ENCODE peak calls at places on chromosomes 4 and X, in four cellular contexts. T is HCT116, K is HepG2, Q is K562. G is an unnamed sample.

GRCh38 chrX:29281078-29281742 is 694.0 kb downstream of the IL1RAPL1 start:
- DNase-seq in Q (no peak), T (no peak), K (peak; percentile 0), G (no peak)

GRCh38 chr4:2401610-2401983 is 16.8 kb downstream of the ZFYVE28 start:
- DNase-seq in T (no peak), K (no peak), Q (no peak), G (no peak)

GRCh38 chr4:7322166-7322991 is 112.4 kb downstream of the PSAPL1 start:
- DNase-seq in T (no peak), K (no peak), Q (no peak), G (no peak)

GRCh38 chrX:51608766-51609165 is 9.9 kb downstream of the CENPVL3 start:
- DNase-seq in T (no peak), Q (no peak), K (no peak), G (no peak)

GRCh38 chr4:98669577-98669976 is 11.2 kb upstream of the TSPAN5 start:
- DNase-seq in T (no peak), K (no peak), Q (no peak), G (no peak)

GRCh38 chr4:4408132-4408523 is 21.2 kb downstream of the NSG1 start:
- DNase-seq in Q (no peak), K (no peak), T (no peak), G (no peak)

GRCh38 chrX:112645774-112646173 is 34.0 kb downstream of the LHFPL1 start:
- DNase-seq in K (no peak), T (no peak), Q (no peak), G (no peak)

GRCh38 chrX:118498351-118498750 is 2.7 kb downstream of the DOCK11 start:
- DNase-seq in Q (no peak), K (no peak), T (no peak), G (no peak)

GRCh38 chr4:123564758-123565346 is 168.3 kb downstream of the SPRY1 start:
- DNase-seq in T (peak; percentile 75), Q (peak; percentile 74), K (peak; percentile 92), G (peak; percentile 41)

GRCh38 chr4:41822326-41822725 is 73.8 kb upstream of the PHOX2B start:
- DNase-seq in T (no peak), Q (no peak), K (no peak), G (no peak)

GRCh38 chr4:151667025-151667424 is 93.8 kb downstream of the GATB start:
- DNase-seq in T (no peak), K (no peak), Q (no peak), G (no peak)

GRCh38 chr4:114041117-114041475 is 61.6 kb upstream of the ARSJ start:
- DNase-seq in Q (no peak), K (no peak), T (no peak), G (no peak)

DNA sequence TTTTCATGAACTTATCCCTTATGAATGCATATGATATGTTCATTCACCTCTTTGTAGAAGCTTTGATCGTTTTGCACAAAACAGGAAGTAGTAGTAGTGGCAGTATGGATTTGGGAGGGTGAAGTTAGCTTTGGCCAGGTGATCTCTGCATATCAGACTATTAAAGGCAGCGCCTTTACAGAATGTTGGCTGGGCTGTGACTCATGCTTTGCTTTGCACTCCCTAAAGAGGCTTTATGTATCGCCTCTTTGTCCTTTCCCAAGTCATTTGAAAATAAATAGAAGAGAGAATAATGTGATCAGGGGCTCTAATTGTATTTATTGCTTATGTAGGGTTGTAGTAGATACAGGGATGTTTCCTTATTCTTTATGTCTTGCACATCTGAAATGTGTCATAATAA is 50.4 kb downstream of the SHROOM3 start:
- DNase-seq in Q (no peak), K (peak; percentile 9), T (peak; percentile 62), G (no peak)
- TF ChIP-seq FOSL1 in Q (no peak), K (no peak), T (peak; percentile 55), G (no peak)

DNA sequence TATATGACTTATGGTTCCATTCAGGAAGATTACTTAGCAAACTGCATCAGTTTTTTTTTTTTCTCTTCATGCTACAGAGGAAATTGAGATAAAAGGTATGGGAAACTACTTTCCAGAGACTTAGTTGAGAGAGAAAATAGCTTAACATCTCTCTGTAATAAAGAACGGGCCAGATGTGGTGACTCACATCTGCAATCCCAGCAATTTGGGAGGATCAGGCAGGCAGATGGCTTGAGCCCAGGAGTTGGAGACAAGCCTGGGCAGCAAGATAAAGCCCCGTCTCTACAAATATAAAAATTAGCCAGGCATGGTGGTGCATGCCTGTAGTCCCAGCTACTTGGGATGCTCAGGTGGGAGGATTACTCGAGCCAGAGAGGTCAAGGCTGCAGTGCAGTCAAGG is 271.2 kb upstream of the TENM3 start:
- DNase-seq in T (no peak), K (no peak), Q (no peak), G (no peak)
- TF ChIP-seq FOSL1 in T (no peak), K (no peak), Q (no peak), G (no peak)

GRCh38 chr4:139164731-139165130 is 12.3 kb downstream of the ELF2 start:
- DNase-seq in Q (no peak), K (no peak), T (no peak), G (no peak)

GRCh38 chr4:139170932-139171331 is 6.1 kb downstream of the ELF2 start:
- DNase-seq in Q (no peak), K (no peak), T (no peak), G (no peak)

GRCh38 chr4:139163806-139164206 is 13.2 kb downstream of the ELF2 start:
- DNase-seq in K (no peak), T (no peak), Q (no peak), G (no peak)

GRCh38 chr4:139171878-139172691 is 4.9 kb downstream of the ELF2 start:
- DNase-seq in Q (no peak), T (no peak), K (peak; percentile 21), G (no peak)

GRCh38 chr4:139167774-139168444 is 9.1 kb downstream of the ELF2 start:
- DNase-seq in T (peak; percentile 35), K (peak; percentile 62), Q (no peak), G (no peak)
- TF ChIP-seq FOSL1 in T (no peak), K (no peak), Q (peak; percentile 30), G (no peak)

GRCh38 chr4:17510582-17510981 is 1.3 kb downstream of the QDPR start:
- DNase-seq in K (no peak), T (no peak), Q (no peak), G (no peak)
- TF ChIP-seq FOSL1 in K (no peak), T (no peak), Q (no peak), G (no peak)

G was measured in H1.